ENCODE peak calls at places on chromosomes 2 and 18, in ten cellular contexts. N, I, C, L, Y, Z, U, T, W and S are unnamed samples.

GRCh38 chr2:23073681-23074080 is 311.3 kb upstream of the KLHL29 start:
- DNase-seq in L (no peak), W (no peak), I (no peak), T (no peak), N (no peak), Z (peak; percentile 46), U (no peak), C (no peak), Y (no peak), S (peak; percentile 32)

GRCh38 chr2:61887684-61888303 is 662 bp downstream of the CCT4 start:
- DNase-seq in L (peak; percentile 28), N (no peak), U (no peak), T (peak; percentile 64), Z (peak; percentile 55), W (peak; percentile 20), C (no peak), Y (no peak), I (peak; percentile 23), S (no peak)

GRCh38 chr2:216151313-216152030 is 42.3 kb downstream of the XRCC5 start:
- DNase-seq in U (no peak), C (no peak), I (no peak), Z (no peak), N (no peak), L (no peak), T (no peak), Y (no peak), W (no peak), S (no peak)

GRCh38 chr2:134218928-134219707 is 34.8 kb upstream of the MGAT5 start:
- DNase-seq in C (no peak), I (peak; percentile 37), U (no peak), W (no peak), N (no peak), T (peak; percentile 88), L (peak; percentile 48), Y (peak; percentile 84), Z (no peak), S (peak; percentile 51)

GRCh38 chr2:128342550-128342949 is 23.9 kb upstream of the HS6ST1 start:
- DNase-seq in L (no peak), T (no peak), I (no peak), Z (no peak), U (no peak), W (no peak), N (no peak), Y (peak; percentile 14), C (no peak), S (no peak)

GRCh38 chr18:37364237-37364636 is 201.4 kb downstream of the CELF4 start:
- DNase-seq in Z (no peak), L (no peak), W (no peak), C (no peak), U (no peak), Y (no peak), T (no peak), I (no peak), N (no peak), S (no peak)

GRCh38 chr2:112703684-112704083 is 17.1 kb upstream of the NT5DC4 start:
- DNase-seq in T (no peak), W (no peak), U (no peak), N (no peak), Y (no peak), C (no peak), L (no peak), I (no peak), Z (no peak), S (no peak)

GRCh38 chr2:80459028-80459427 is 154.5 kb upstream of the LRRTM1 start:
- DNase-seq in T (no peak), C (no peak), U (no peak), W (no peak), L (no peak), Z (peak; percentile 1), I (no peak), Y (no peak), N (no peak), S (no peak)

GRCh38 chr2:127950264-127950663 is 64.5 kb upstream of the AMMECR1L start:
- DNase-seq in Z (no peak), C (no peak), L (no peak), N (no peak), I (no peak), W (no peak), U (no peak), Y (no peak), T (no peak), S (no peak)

GRCh38 chr18:46013484-46014189 is 46.5 kb upstream of the EPG5 start:
- DNase-seq in I (no peak), C (no peak), N (no peak), Y (no peak), U (no peak), W (no peak), Z (no peak), T (no peak), L (no peak), S (no peak)

GRCh38 chr2:124333789-124334188 is 308.7 kb downstream of the CNTNAP5 start:
- DNase-seq in Z (peak; percentile 39), N (no peak), T (no peak), L (no peak), I (no peak), W (no peak), U (no peak), Y (no peak), C (no peak), S (no peak)

GRCh38 chr2:106944220-106944619 is 58.3 kb upstream of the ST6GAL2 start:
- DNase-seq in Y (no peak), C (no peak), N (no peak), U (no peak), I (no peak), Z (no peak), L (no peak), W (peak; percentile 29), T (no peak), S (no peak)

GRCh38 chr18:75391275-75392115 is 36.0 kb downstream of the SMIM21 start:
- DNase-seq in L (no peak), Z (no peak), Y (no peak), T (no peak), N (no peak), U (no peak), W (no peak), C (no peak), I (no peak), S (no peak)

GRCh38 chr2:240131941-240132650 is 4.0 kb downstream of the COPS9 start:
- DNase-seq in L (no peak), Y (no peak), T (no peak), I (no peak), W (no peak), N (no peak), U (no peak), C (peak; percentile 48), Z (no peak), S (no peak)

GRCh38 chr18:34913837-34914755 is 127.1 kb upstream of the MAPRE2 start:
- DNase-seq in N (no peak), U (no peak), Y (no peak), C (no peak), L (no peak), W (no peak), I (no peak), T (no peak), Z (no peak), S (no peak)

GRCh38 chr2:147607379-147607778 is 237.4 kb upstream of the ACVR2A start:
- DNase-seq in N (no peak), Z (no peak), T (no peak), W (no peak), Y (no peak), C (no peak), I (no peak), U (no peak), L (no peak), S (no peak)

GRCh38 chr2:66790651-66791181 is 355.8 kb downstream of the MEIS1 start:
- DNase-seq in Y (no peak), W (no peak), U (no peak), Z (no peak), C (no peak), I (no peak), N (no peak), L (no peak), T (no peak), S (no peak)